ENCODE peak calls at places on chromosome 15, in nine cellular contexts. One of them, this sample, is unnamed.

GRCh38 chr15:92812271-92812670 is 87.9 kb upstream of the CHD2 start:
- DNase-seq in vagina: no peak
- DNase-seq in suprapubic skin: no peak
- DNase-seq in hepatocyte: no peak
- DNase-seq in choroid plexus epithelial cell: no peak
- DNase-seq in progenitor cell of endocrine pancreas: no peak
- DNase-seq in A549: no peak
- DNase-seq in AG09309: no peak
- DNase-seq in astrocyte of the spinal cord: no peak
- DNase-seq in this sample: peak

GRCh38 chr15:60074181-60074885 is 70.2 kb downstream of the FOXB1 start:
- DNase-seq in vagina: no peak
- DNase-seq in suprapubic skin: no peak
- DNase-seq in hepatocyte: peak
- DNase-seq in choroid plexus epithelial cell: peak
- DNase-seq in progenitor cell of endocrine pancreas: no peak
- DNase-seq in A549: no peak
- DNase-seq in AG09309: no peak
- DNase-seq in astrocyte of the spinal cord: peak
- DNase-seq in this sample: no peak

GRCh38 chr15:22973286-22973685 is 6.9 kb downstream of the CYFIP1 start:
- DNase-seq in vagina: no peak
- DNase-seq in suprapubic skin: no peak
- DNase-seq in hepatocyte: no peak
- DNase-seq in choroid plexus epithelial cell: no peak
- DNase-seq in progenitor cell of endocrine pancreas: no peak
- DNase-seq in A549: no peak
- DNase-seq in AG09309: no peak
- DNase-seq in astrocyte of the spinal cord: no peak
- DNase-seq in this sample: no peak

GRCh38 chr15:47685141-47685870 is 32.0 kb upstream of the SEMA6D start:
- DNase-seq in vagina: no peak
- DNase-seq in suprapubic skin: no peak
- DNase-seq in hepatocyte: no peak
- DNase-seq in choroid plexus epithelial cell: no peak
- DNase-seq in progenitor cell of endocrine pancreas: no peak
- DNase-seq in A549: no peak
- DNase-seq in AG09309: peak
- DNase-seq in astrocyte of the spinal cord: no peak
- DNase-seq in this sample: peak

GRCh38 chr15:51341366-51342248 is at the start of gene GLDN:
- DNase-seq in vagina: no peak
- DNase-seq in suprapubic skin: no peak
- DNase-seq in hepatocyte: peak
- DNase-seq in choroid plexus epithelial cell: peak
- DNase-seq in progenitor cell of endocrine pancreas: peak
- DNase-seq in A549: peak
- DNase-seq in AG09309: no peak
- DNase-seq in astrocyte of the spinal cord: no peak
- DNase-seq in this sample: no peak

GRCh38 chr15:57138260-57138895 is 219.9 kb downstream of the TCF12 start:
- DNase-seq in vagina: no peak
- DNase-seq in suprapubic skin: no peak
- DNase-seq in hepatocyte: peak
- DNase-seq in choroid plexus epithelial cell: peak
- DNase-seq in progenitor cell of endocrine pancreas: peak
- DNase-seq in A549: peak
- DNase-seq in AG09309: no peak
- DNase-seq in astrocyte of the spinal cord: peak
- DNase-seq in this sample: peak

GRCh38 chr15:77032052-77032646 is 37.2 kb downstream of the PSTPIP1 start:
- DNase-seq in vagina: no peak
- DNase-seq in suprapubic skin: peak
- DNase-seq in hepatocyte: no peak
- DNase-seq in choroid plexus epithelial cell: no peak
- DNase-seq in progenitor cell of endocrine pancreas: peak
- DNase-seq in A549: no peak
- DNase-seq in AG09309: no peak
- DNase-seq in astrocyte of the spinal cord: no peak
- DNase-seq in this sample: no peak

GRCh38 chr15:85022860-85023403 is 41.3 kb downstream of the PDE8A start:
- DNase-seq in vagina: no peak
- DNase-seq in suprapubic skin: no peak
- DNase-seq in hepatocyte: no peak
- DNase-seq in choroid plexus epithelial cell: no peak
- DNase-seq in progenitor cell of endocrine pancreas: no peak
- DNase-seq in A549: no peak
- DNase-seq in AG09309: no peak
- DNase-seq in astrocyte of the spinal cord: no peak
- DNase-seq in this sample: no peak

DNA sequence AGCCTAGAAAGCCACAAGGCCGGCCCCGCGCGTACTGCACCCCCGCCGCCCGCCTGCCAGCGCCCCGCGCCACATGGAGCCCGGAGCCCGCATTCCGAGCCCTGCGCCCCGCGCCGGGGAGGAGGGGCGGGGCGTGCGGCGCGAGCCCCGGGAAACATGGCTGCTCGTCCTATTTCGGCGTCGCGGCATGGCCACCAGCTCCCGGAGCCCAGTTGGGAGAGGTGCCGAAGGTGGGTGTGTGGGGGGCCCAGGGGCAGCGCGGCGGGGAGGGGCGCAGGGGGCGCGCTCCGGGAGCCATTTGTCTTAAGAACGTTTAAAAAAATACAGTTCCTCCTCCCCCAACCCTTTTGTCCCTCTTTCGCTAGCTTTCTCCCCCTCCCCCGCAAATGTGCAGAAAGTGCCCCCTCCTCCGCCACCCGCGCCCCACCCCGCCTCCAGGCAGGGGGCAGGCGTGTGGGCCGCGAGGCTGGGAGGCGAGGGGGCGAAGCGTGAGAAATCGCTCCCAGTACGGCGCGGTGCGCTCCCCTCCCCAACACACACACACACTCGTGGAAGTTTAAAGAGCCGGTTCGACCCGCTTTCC is 2.5 kb downstream of the ANP32A start:
- DNase-seq in vagina: no peak
- DNase-seq in suprapubic skin: no peak
- DNase-seq in hepatocyte: peak
- DNase-seq in choroid plexus epithelial cell: peak
- DNase-seq in progenitor cell of endocrine pancreas: peak
- DNase-seq in A549: peak
- DNase-seq in AG09309: no peak
- DNase-seq in astrocyte of the spinal cord: peak
- DNase-seq in this sample: peak
- TF ChIP-seq CTCF in vagina: no peak
- TF ChIP-seq CTCF in suprapubic skin: no peak
- TF ChIP-seq CTCF in hepatocyte: no peak
- TF ChIP-seq CTCF in choroid plexus epithelial cell: no peak
- TF ChIP-seq CTCF in progenitor cell of endocrine pancreas: no peak
- TF ChIP-seq CTCF in A549: no peak
- TF ChIP-seq CTCF in AG09309: no peak
- TF ChIP-seq CTCF in astrocyte of the spinal cord: no peak
- TF ChIP-seq CTCF in this sample: no peak

GRCh38 chr15:88918738-88919137 is 5.6 kb upstream of the MFGE8 start:
- DNase-seq in vagina: no peak
- DNase-seq in suprapubic skin: no peak
- DNase-seq in hepatocyte: peak
- DNase-seq in choroid plexus epithelial cell: peak
- DNase-seq in progenitor cell of endocrine pancreas: no peak
- DNase-seq in A549: peak
- DNase-seq in AG09309: peak
- DNase-seq in astrocyte of the spinal cord: peak
- DNase-seq in this sample: peak
- TF ChIP-seq CTCF in vagina: no peak
- TF ChIP-seq CTCF in suprapubic skin: no peak
- TF ChIP-seq CTCF in hepatocyte: no peak
- TF ChIP-seq CTCF in choroid plexus epithelial cell: peak
- TF ChIP-seq CTCF in progenitor cell of endocrine pancreas: no peak
- TF ChIP-seq CTCF in A549: no peak
- TF ChIP-seq CTCF in AG09309: no peak
- TF ChIP-seq CTCF in astrocyte of the spinal cord: no peak
- TF ChIP-seq CTCF in this sample: no peak

DNA sequence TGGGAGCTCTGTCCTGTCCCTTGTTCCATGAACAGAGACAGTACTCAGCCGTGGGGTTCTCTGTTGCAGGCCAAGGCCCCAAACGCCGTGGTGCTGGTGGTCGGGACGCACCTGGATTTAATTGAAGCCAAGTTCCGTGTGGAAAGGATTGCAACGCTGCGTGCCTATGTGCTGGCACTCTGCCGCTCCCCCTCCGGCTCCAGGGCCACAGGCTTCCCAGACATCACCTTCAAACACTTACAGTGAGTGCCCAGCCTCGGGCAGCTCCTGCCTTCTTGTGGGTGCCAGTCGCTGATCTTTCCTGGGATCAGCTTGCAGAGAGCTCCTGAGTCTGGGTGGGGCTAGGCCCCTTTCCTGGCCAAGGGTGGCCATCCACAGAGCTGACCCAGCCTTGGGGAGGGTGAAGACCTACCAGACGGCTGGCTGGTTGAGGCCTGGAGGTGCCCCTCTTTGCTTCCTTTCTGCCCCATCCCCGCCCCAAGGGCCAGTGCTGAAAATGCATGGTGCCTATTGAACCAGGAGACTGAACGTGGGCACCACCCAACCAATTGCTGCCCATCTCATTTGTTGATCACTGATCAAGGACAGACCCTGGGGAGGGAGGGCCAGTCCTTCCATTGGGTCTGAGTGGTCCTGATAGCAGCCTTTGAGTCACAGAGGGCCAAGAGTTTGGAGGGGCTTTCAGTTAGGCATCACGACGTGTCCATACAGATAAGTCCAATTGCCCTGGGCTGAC is 106.9 kb downstream of the LRRK1 start:
- DNase-seq in vagina: peak
- DNase-seq in suprapubic skin: peak
- DNase-seq in hepatocyte: no peak
- DNase-seq in choroid plexus epithelial cell: no peak
- DNase-seq in progenitor cell of endocrine pancreas: no peak
- DNase-seq in A549: no peak
- DNase-seq in AG09309: no peak
- DNase-seq in astrocyte of the spinal cord: no peak
- DNase-seq in this sample: no peak
- TF ChIP-seq CTCF in vagina: no peak
- TF ChIP-seq CTCF in suprapubic skin: no peak
- TF ChIP-seq CTCF in hepatocyte: no peak
- TF ChIP-seq CTCF in choroid plexus epithelial cell: no peak
- TF ChIP-seq CTCF in progenitor cell of endocrine pancreas: no peak
- TF ChIP-seq CTCF in A549: no peak
- TF ChIP-seq CTCF in AG09309: no peak
- TF ChIP-seq CTCF in astrocyte of the spinal cord: no peak
- TF ChIP-seq CTCF in this sample: no peak

GRCh38 chr15:101269479-101270223 is 7.6 kb downstream of the SELENOS start:
- DNase-seq in vagina: no peak
- DNase-seq in suprapubic skin: no peak
- DNase-seq in hepatocyte: no peak
- DNase-seq in choroid plexus epithelial cell: peak
- DNase-seq in progenitor cell of endocrine pancreas: no peak
- DNase-seq in A549: peak
- DNase-seq in AG09309: no peak
- DNase-seq in astrocyte of the spinal cord: no peak
- DNase-seq in this sample: peak
- TF ChIP-seq CTCF in vagina: no peak
- TF ChIP-seq CTCF in suprapubic skin: peak
- TF ChIP-seq CTCF in hepatocyte: no peak
- TF ChIP-seq CTCF in choroid plexus epithelial cell: peak
- TF ChIP-seq CTCF in progenitor cell of endocrine pancreas: peak
- TF ChIP-seq CTCF in A549: peak
- TF ChIP-seq CTCF in AG09309: peak
- TF ChIP-seq CTCF in astrocyte of the spinal cord: peak
- TF ChIP-seq CTCF in this sample: peak

This sample was measured in MCF 10A.